ENCODE peak calls at places on chromosomes 7 and 10, in six cellular contexts. D is Right ventricle myocardium inferior; M is NCI-H1105; S is stimulated activated CD4-positive, alpha-beta T cell treated with anti-CD3 and anti-CD28 coated beads, Interleukin-2, amount 100 ng/mL, for 48 hours; K is T-helper 2 cell; A is psoas muscle. U is an unnamed sample.
A peak's percentile ranks its signal among the peaks of the same experiment; 100 is the strongest.

GRCh38 chr10:74418285-74418872 is 267.4 kb downstream of the ADK start:
- DNase-seq in D (no peak), M (peak; percentile 89), S (no peak), K (no peak), A (no peak), U (peak; percentile 43)

GRCh38 chr7:84025332-84025927 is 169.2 kb downstream of the SEMA3A start:
- DNase-seq in D (no peak), M (no peak), S (no peak), K (no peak), A (no peak), U (no peak)

GRCh38 chr7:112134039-112134438 is 72.2 kb downstream of the DOCK4 start:
- DNase-seq in D (no peak), M (no peak), S (no peak), K (no peak), A (no peak), U (no peak)

GRCh38 chr7:121334875-121335648 is 6.3 kb downstream of the WNT16 start:
- DNase-seq in D (no peak), M (no peak), S (no peak), K (no peak), A (no peak), U (no peak)

GRCh38 chr7:130394421-130395188 is 14.3 kb downstream of the CPA1 start:
- DNase-seq in D (no peak), M (no peak), S (no peak), K (no peak), A (no peak), U (no peak)

GRCh38 chr10:5494611-5495010 is 4.8 kb downstream of the CALML5 start:
- DNase-seq in D (no peak), M (no peak), S (no peak), K (no peak), A (peak; percentile 20), U (no peak)

GRCh38 chr10:48442809-48443177 is 136.3 kb downstream of the MAPK8 start:
- DNase-seq in D (peak; percentile 31), M (no peak), S (no peak), K (no peak), A (no peak), U (no peak)

GRCh38 chr10:118985576-118985975 is 43.9 kb upstream of the NANOS1 start:
- DNase-seq in D (no peak), M (no peak), S (no peak), K (no peak), A (no peak), U (no peak)

GRCh38 chr10:5589963-5590511 is 65.3 kb downstream of the CALML3 start:
- DNase-seq in D (no peak), M (no peak), S (no peak), K (no peak), A (no peak), U (no peak)

GRCh38 chr10:6108631-6109443 is 20.0 kb downstream of the RBM17 start:
- DNase-seq in D (no peak), M (no peak), S (no peak), K (no peak), A (no peak), U (no peak)

GRCh38 chr10:101021692-101022251 is 9.2 kb downstream of the PDZD7 start:
- DNase-seq in D (no peak), M (no peak), S (no peak), K (no peak), A (peak; percentile 31), U (no peak)

GRCh38 chr7:104528142-104528541 is 199.7 kb downstream of the LHFPL3 start:
- DNase-seq in D (no peak), M (no peak), S (no peak), K (no peak), A (no peak), U (no peak)

GRCh38 chr7:1341361-1341675 is 108.6 kb downstream of the UNCX start:
- DNase-seq in D (peak; percentile 47), M (no peak), S (no peak), K (no peak), A (no peak), U (no peak)

GRCh38 chr10:86401588-86402282 is 35.1 kb upstream of the GRID1 start:
- DNase-seq in D (no peak), M (no peak), S (no peak), K (no peak), A (no peak), U (no peak)

GRCh38 chr7:95927781-95928180 is 155.4 kb downstream of the DYNC1I1 start:
- DNase-seq in D (no peak), M (no peak), S (no peak), K (no peak), A (no peak), U (no peak)

GRCh38 chr7:17546206-17546998 is 247.9 kb downstream of the AHR start:
- DNase-seq in D (no peak), M (no peak), S (no peak), K (no peak), A (no peak), U (no peak)

GRCh38 chr7:75879771-75880184 is 944 bp downstream of the RHBDD2 start:
- DNase-seq in D (no peak), M (no peak), S (no peak), K (peak; percentile 47), A (no peak), U (no peak)

GRCh38 chr7:92246363-92247101 is 758 bp downstream of the ANKIB1 start:
- DNase-seq in D (no peak), M (peak; percentile 25), S (peak; percentile 14), K (peak; percentile 3), A (no peak), U (peak; percentile 12)

GRCh38 chr10:108465871-108466641 is 1301.5 kb upstream of the SORCS1 start:
- DNase-seq in D (peak; percentile 71), M (no peak), S (no peak), K (no peak), A (peak; percentile 56), U (peak; percentile 24)

GRCh38 chr7:11776083-11776482 is 55.9 kb downstream of the THSD7A start:
- DNase-seq in D (no peak), M (no peak), S (no peak), K (no peak), A (no peak), U (no peak)

U was measured in neural crest cell.